ENCODE peak calls at places on chromosomes 11 and 22, in nine cellular contexts. One of them, this sample, is unnamed.

GRCh38 chr22:17159504-17159951 is 451 bp upstream of the HDHD5 start:
- DNase-seq in AG04450: no peak
- DNase-seq in upper lobe of right lung: peak
- DNase-seq in MM.1S: no peak
- DNase-seq in pancreas: no peak
- DNase-seq in Peyer's patch: peak
- DNase-seq in mammary epithelial cell: peak
- DNase-seq in kidney epithelial cell: no peak
- DNase-seq in HL-60: no peak
- DNase-seq in this sample: peak

GRCh38 chr11:76910620-76911414 is 50.1 kb downstream of the ACER3 start:
- DNase-seq in pancreas: no peak
- DNase-seq in kidney epithelial cell: no peak
- DNase-seq in mammary epithelial cell: no peak
- DNase-seq in upper lobe of right lung: no peak
- DNase-seq in AG04450: no peak
- DNase-seq in Peyer's patch: no peak
- DNase-seq in MM.1S: no peak
- DNase-seq in HL-60: no peak
- DNase-seq in this sample: no peak

GRCh38 chr11:12100886-12101285 is 9.5 kb upstream of the MICAL2 start:
- DNase-seq in AG04450: no peak
- DNase-seq in upper lobe of right lung: peak
- DNase-seq in HL-60: no peak
- DNase-seq in Peyer's patch: no peak
- DNase-seq in MM.1S: no peak
- DNase-seq in pancreas: no peak
- DNase-seq in kidney epithelial cell: no peak
- DNase-seq in mammary epithelial cell: no peak
- DNase-seq in this sample: no peak

GRCh38 chr11:79413258-79413657 is 27.6 kb downstream of the TENM4 start:
- DNase-seq in MM.1S: no peak
- DNase-seq in upper lobe of right lung: peak
- DNase-seq in HL-60: no peak
- DNase-seq in Peyer's patch: peak
- DNase-seq in mammary epithelial cell: peak
- DNase-seq in AG04450: peak
- DNase-seq in pancreas: peak
- DNase-seq in kidney epithelial cell: peak
- DNase-seq in this sample: peak

GRCh38 chr11:134120921-134121526 is 52.2 kb downstream of the JAM3 start:
- DNase-seq in kidney epithelial cell: no peak
- DNase-seq in AG04450: no peak
- DNase-seq in Peyer's patch: no peak
- DNase-seq in MM.1S: no peak
- DNase-seq in pancreas: no peak
- DNase-seq in HL-60: no peak
- DNase-seq in upper lobe of right lung: no peak
- DNase-seq in mammary epithelial cell: peak
- DNase-seq in this sample: no peak

GRCh38 chr11:116694017-116694725 is 78.6 kb downstream of the BUD13 start:
- DNase-seq in HL-60: no peak
- DNase-seq in upper lobe of right lung: no peak
- DNase-seq in kidney epithelial cell: no peak
- DNase-seq in Peyer's patch: peak
- DNase-seq in pancreas: no peak
- DNase-seq in AG04450: no peak
- DNase-seq in MM.1S: no peak
- DNase-seq in mammary epithelial cell: no peak
- DNase-seq in this sample: no peak

GRCh38 chr22:30040499-30041055 is 39.7 kb upstream of the HORMAD2 start:
- DNase-seq in kidney epithelial cell: no peak
- DNase-seq in AG04450: no peak
- DNase-seq in upper lobe of right lung: no peak
- DNase-seq in mammary epithelial cell: no peak
- DNase-seq in pancreas: no peak
- DNase-seq in MM.1S: no peak
- DNase-seq in HL-60: peak
- DNase-seq in Peyer's patch: no peak
- DNase-seq in this sample: no peak

GRCh38 chr11:36449566-36450390 is 60.3 kb downstream of the TRAF6 start:
- DNase-seq in MM.1S: no peak
- DNase-seq in pancreas: no peak
- DNase-seq in upper lobe of right lung: no peak
- DNase-seq in Peyer's patch: no peak
- DNase-seq in AG04450: no peak
- DNase-seq in HL-60: no peak
- DNase-seq in kidney epithelial cell: no peak
- DNase-seq in mammary epithelial cell: no peak
- DNase-seq in this sample: peak

DNA sequence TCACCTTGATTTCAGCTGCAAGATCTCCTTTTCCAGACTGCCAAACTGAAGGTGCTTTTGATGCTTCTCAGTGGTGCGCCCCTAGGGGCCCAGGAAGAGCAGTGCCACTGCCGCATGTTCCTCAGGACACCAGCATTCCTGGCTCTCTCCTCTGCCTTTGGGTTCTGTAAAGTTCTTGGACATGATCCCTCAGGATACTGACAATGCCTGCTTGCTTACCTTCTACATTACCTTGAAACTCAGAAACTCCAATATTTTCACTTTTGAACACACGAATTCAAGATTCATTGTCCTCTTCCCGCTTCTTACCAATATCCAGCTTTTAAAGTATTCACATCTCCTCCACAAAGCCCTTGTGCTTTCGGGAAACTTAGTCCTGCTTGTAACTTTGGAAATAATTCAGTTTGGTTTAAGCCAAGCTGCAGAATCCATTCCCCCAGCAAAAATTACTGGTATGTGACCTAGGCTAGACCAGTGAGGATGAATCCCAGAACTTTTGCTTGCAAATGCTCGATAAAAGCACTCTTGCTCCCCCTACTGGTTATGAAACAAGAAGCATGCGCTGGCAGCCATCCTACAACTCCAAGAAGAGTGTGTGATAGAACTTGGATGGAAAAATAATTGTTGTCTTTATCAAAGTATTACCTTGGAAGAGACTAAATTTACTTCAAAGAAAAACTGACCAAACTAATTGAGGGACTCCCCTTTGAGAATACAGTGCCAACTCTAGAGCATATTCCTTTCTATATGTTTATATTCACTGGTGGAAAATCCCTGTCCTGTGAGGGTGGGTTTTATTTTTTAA is 16.5 kb upstream of the OR5B21 start:
- DNase-seq in Peyer's patch: peak
- DNase-seq in kidney epithelial cell: peak
- DNase-seq in upper lobe of right lung: no peak
- DNase-seq in AG04450: peak
- DNase-seq in HL-60: peak
- DNase-seq in mammary epithelial cell: peak
- DNase-seq in MM.1S: peak
- DNase-seq in pancreas: peak
- DNase-seq in this sample: peak
- H3K4me3 ChIP-seq in Peyer's patch: no peak
- H3K4me3 ChIP-seq in kidney epithelial cell: no peak
- H3K4me3 ChIP-seq in upper lobe of right lung: no peak
- H3K4me3 ChIP-seq in AG04450: no peak
- H3K4me3 ChIP-seq in HL-60: peak
- H3K4me3 ChIP-seq in mammary epithelial cell: no peak
- H3K4me3 ChIP-seq in MM.1S: no peak
- H3K4me3 ChIP-seq in pancreas: no peak
- H3K4me3 ChIP-seq in this sample: no peak

GRCh38 chr11:5690736-5691135 is 1.1 kb downstream of the TRIM22 start:
- DNase-seq in mammary epithelial cell: peak
- DNase-seq in Peyer's patch: no peak
- DNase-seq in pancreas: no peak
- DNase-seq in HL-60: no peak
- DNase-seq in kidney epithelial cell: no peak
- DNase-seq in MM.1S: no peak
- DNase-seq in AG04450: no peak
- DNase-seq in upper lobe of right lung: no peak
- DNase-seq in this sample: no peak

GRCh38 chr11:5688482-5688881 is 1.1 kb upstream of the TRIM22 start:
- DNase-seq in Peyer's patch: no peak
- DNase-seq in kidney epithelial cell: no peak
- DNase-seq in pancreas: no peak
- DNase-seq in AG04450: no peak
- DNase-seq in mammary epithelial cell: no peak
- DNase-seq in MM.1S: no peak
- DNase-seq in HL-60: no peak
- DNase-seq in upper lobe of right lung: no peak
- DNase-seq in this sample: no peak

GRCh38 chr11:5691963-5692358 is 2.4 kb downstream of the TRIM22 start:
- DNase-seq in upper lobe of right lung: no peak
- DNase-seq in pancreas: no peak
- DNase-seq in AG04450: no peak
- DNase-seq in Peyer's patch: no peak
- DNase-seq in kidney epithelial cell: no peak
- DNase-seq in HL-60: no peak
- DNase-seq in MM.1S: no peak
- DNase-seq in mammary epithelial cell: no peak
- DNase-seq in this sample: no peak

GRCh38 chr11:5690216-5690615 is 626 bp downstream of the TRIM22 start:
- DNase-seq in pancreas: no peak
- DNase-seq in mammary epithelial cell: peak
- DNase-seq in HL-60: no peak
- DNase-seq in upper lobe of right lung: no peak
- DNase-seq in kidney epithelial cell: no peak
- DNase-seq in Peyer's patch: no peak
- DNase-seq in AG04450: no peak
- DNase-seq in MM.1S: no peak
- DNase-seq in this sample: no peak

DNA sequence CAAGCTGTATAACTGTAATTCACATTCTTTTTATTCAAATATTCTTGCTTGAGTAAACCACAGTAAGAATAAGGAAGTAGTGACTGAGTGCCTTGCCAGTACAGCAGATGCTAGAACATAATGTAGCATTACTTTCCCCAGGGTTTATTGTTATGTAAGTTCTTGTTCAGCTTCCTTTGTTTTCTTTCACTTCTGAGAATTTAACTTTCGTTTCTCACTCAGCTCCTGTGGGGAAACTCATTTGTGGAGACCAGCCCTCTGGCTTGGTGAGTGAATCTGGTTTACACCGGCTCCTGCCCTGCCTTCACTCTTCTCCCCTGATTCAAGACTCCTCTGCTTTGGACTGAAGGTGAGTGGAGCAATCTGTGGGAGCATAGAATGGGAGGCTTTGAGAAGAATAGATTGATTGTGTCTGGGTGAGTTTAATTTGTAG is at the start of gene TRIM22:
- DNase-seq in pancreas: no peak
- DNase-seq in kidney epithelial cell: peak
- DNase-seq in mammary epithelial cell: peak
- DNase-seq in upper lobe of right lung: peak
- DNase-seq in HL-60: peak
- DNase-seq in MM.1S: peak
- DNase-seq in Peyer's patch: no peak
- DNase-seq in AG04450: no peak
- DNase-seq in this sample: peak
- H3K4me3 ChIP-seq in pancreas: peak
- H3K4me3 ChIP-seq in kidney epithelial cell: peak
- H3K4me3 ChIP-seq in mammary epithelial cell: peak
- H3K4me3 ChIP-seq in upper lobe of right lung: peak
- H3K4me3 ChIP-seq in HL-60: peak
- H3K4me3 ChIP-seq in MM.1S: no peak
- H3K4me3 ChIP-seq in Peyer's patch: peak
- H3K4me3 ChIP-seq in AG04450: peak
- H3K4me3 ChIP-seq in this sample: peak

DNA sequence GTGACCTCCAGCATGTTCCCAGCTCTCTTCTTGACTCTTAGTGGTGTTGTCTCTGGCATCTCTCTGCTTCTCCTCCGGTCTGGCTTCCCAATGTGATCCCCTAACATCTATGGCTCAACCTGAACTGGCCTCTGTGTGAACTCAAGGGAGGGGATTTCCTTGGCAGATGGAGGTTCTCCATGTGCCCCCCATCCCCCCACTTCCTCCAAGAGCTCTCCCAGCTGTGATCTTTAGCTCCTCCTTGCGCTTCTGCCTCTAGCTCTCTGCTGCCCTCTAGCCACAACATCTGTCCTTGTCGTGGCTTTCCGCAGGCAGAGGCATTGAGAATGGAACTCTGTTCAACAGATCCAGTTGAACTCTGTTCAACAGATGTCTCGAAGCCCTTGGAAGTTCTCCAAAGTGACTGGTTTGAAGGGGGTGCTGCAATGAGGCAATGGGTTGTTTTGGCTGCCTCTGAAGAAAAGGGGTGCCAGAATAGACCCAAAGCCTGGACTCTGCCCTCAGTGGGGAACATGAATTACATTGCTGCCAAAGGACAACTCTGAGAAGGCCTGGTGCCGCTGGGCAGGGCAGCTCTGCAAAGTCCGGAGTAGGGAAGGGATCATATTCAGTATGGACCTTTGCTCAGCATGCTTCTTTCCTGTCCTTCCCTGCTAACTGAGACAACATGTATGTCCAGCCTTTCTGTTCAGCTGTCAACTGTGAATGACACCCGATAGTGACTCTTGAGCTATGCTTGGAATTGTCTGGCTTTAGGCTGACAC is 61.9 kb downstream of the ADM start:
- DNase-seq in MM.1S: peak
- DNase-seq in Peyer's patch: peak
- DNase-seq in upper lobe of right lung: peak
- DNase-seq in mammary epithelial cell: peak
- DNase-seq in kidney epithelial cell: peak
- DNase-seq in HL-60: peak
- DNase-seq in AG04450: peak
- DNase-seq in pancreas: peak
- DNase-seq in this sample: peak
- H3K4me3 ChIP-seq in MM.1S: no peak
- H3K4me3 ChIP-seq in Peyer's patch: no peak
- H3K4me3 ChIP-seq in upper lobe of right lung: no peak
- H3K4me3 ChIP-seq in mammary epithelial cell: no peak
- H3K4me3 ChIP-seq in kidney epithelial cell: no peak
- H3K4me3 ChIP-seq in HL-60: no peak
- H3K4me3 ChIP-seq in AG04450: no peak
- H3K4me3 ChIP-seq in pancreas: no peak
- H3K4me3 ChIP-seq in this sample: no peak

GRCh38 chr11:9571071-9571765 is 2.3 kb upstream of the WEE1 start:
- DNase-seq in Peyer's patch: no peak
- DNase-seq in AG04450: no peak
- DNase-seq in MM.1S: no peak
- DNase-seq in HL-60: no peak
- DNase-seq in kidney epithelial cell: no peak
- DNase-seq in mammary epithelial cell: no peak
- DNase-seq in pancreas: no peak
- DNase-seq in upper lobe of right lung: no peak
- DNase-seq in this sample: no peak

GRCh38 chr11:9568854-9569587 is 4.4 kb upstream of the WEE1 start:
- DNase-seq in MM.1S: peak
- DNase-seq in HL-60: no peak
- DNase-seq in upper lobe of right lung: no peak
- DNase-seq in Peyer's patch: peak
- DNase-seq in kidney epithelial cell: peak
- DNase-seq in pancreas: peak
- DNase-seq in AG04450: peak
- DNase-seq in mammary epithelial cell: peak
- DNase-seq in this sample: peak

GRCh38 chr11:9568161-9568853 is 5.2 kb upstream of the WEE1 start:
- DNase-seq in Peyer's patch: no peak
- DNase-seq in MM.1S: no peak
- DNase-seq in upper lobe of right lung: no peak
- DNase-seq in mammary epithelial cell: no peak
- DNase-seq in kidney epithelial cell: no peak
- DNase-seq in AG04450: no peak
- DNase-seq in HL-60: no peak
- DNase-seq in pancreas: no peak
- DNase-seq in this sample: no peak

GRCh38 chr11:9570313-9570712 is 3.2 kb upstream of the WEE1 start:
- DNase-seq in MM.1S: no peak
- DNase-seq in mammary epithelial cell: no peak
- DNase-seq in upper lobe of right lung: no peak
- DNase-seq in Peyer's patch: no peak
- DNase-seq in AG04450: no peak
- DNase-seq in kidney epithelial cell: no peak
- DNase-seq in HL-60: no peak
- DNase-seq in pancreas: no peak
- DNase-seq in this sample: no peak

DNA sequence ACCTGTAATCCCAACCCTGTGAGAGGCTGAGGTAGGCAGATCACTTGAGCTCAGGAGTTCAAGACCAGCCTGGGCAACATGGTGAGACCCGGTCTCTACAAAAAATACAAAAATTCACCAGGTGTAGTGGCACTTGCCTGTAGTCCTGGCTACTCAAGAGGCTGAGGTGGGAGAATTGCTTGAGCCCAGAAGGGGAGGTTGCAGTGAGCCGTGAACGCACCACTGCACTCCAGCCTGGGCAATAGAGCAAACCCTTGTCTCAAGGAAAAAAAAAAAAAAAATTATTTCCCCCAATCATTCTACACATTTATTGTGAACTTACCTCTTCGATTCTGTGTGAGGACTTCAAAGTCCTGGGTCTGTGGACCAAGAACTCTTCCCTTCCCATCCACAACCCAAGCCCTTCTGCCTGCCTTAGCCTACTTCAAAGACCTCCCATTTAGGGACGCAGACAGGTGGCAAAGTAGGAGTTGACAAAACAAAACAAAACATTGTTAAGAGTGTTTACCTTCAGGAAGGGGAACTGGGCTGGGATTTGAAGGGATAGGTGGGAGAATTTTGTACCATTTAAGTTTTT is 3.8 kb upstream of the WEE1 start:
- DNase-seq in kidney epithelial cell: no peak
- DNase-seq in Peyer's patch: no peak
- DNase-seq in upper lobe of right lung: no peak
- DNase-seq in MM.1S: no peak
- DNase-seq in HL-60: no peak
- DNase-seq in pancreas: no peak
- DNase-seq in AG04450: no peak
- DNase-seq in mammary epithelial cell: no peak
- DNase-seq in this sample: no peak
- H3K4me3 ChIP-seq in kidney epithelial cell: no peak
- H3K4me3 ChIP-seq in Peyer's patch: no peak
- H3K4me3 ChIP-seq in upper lobe of right lung: no peak
- H3K4me3 ChIP-seq in MM.1S: peak
- H3K4me3 ChIP-seq in HL-60: no peak
- H3K4me3 ChIP-seq in pancreas: no peak
- H3K4me3 ChIP-seq in AG04450: no peak
- H3K4me3 ChIP-seq in mammary epithelial cell: peak
- H3K4me3 ChIP-seq in this sample: no peak